ENCODE peak calls at places on chromosomes 6 and 20, in four cellular contexts. O is SJSA1, W is prostate gland, P is tibial nerve. V is an unnamed sample.

GRCh38 chr20:1287787-1288569 is 21.9 kb downstream of the SNPH start:
- DNase-seq in O (no peak), W (no peak), P (no peak), V (no peak)

GRCh38 chr6:167270499-167271307 is 20.4 kb upstream of the UNC93A start:
- DNase-seq in O (no peak), W (no peak), P (no peak), V (no peak)

GRCh38 chr20:16378712-16379111 is 194.5 kb downstream of the KIF16B start:
- DNase-seq in O (no peak), W (no peak), P (no peak), V (no peak)

GRCh38 chr6:5606546-5606945 is 345.2 kb downstream of the FARS2 start:
- DNase-seq in O (no peak), W (no peak), P (no peak), V (no peak)

GRCh38 chr6:132063204-132063603 is 112.0 kb upstream of the CCN2 start:
- DNase-seq in O (peak; percentile 46), W (no peak), P (no peak), V (no peak)

GRCh38 chr20:59120919-59121318 is 42.7 kb upstream of the ZNF831 start:
- DNase-seq in O (no peak), W (no peak), P (no peak), V (no peak)

GRCh38 chr20:58555078-58555765 is 40.0 kb upstream of the APCDD1L start:
- DNase-seq in O (peak; percentile 65), W (no peak), P (no peak), V (no peak)

GRCh38 chr6:125790403-125791150 is at the start of gene NCOA7:
- DNase-seq in O (peak; percentile 77), W (peak; percentile 74), P (peak; percentile 71), V (peak; percentile 97)

GRCh38 chr6:118663993-118664985 is 12.9 kb upstream of the CEP85L start:
- DNase-seq in O (no peak), W (no peak), P (no peak), V (no peak)

GRCh38 chr6:166570929-166571699 is 15.4 kb downstream of the RAMACL start:
- DNase-seq in O (peak; percentile 28), W (no peak), P (no peak), V (no peak)

GRCh38 chr20:3766832-3767433 is 620 bp downstream of the ADISSP start:
- DNase-seq in O (no peak), W (no peak), P (no peak), V (peak; percentile 43)

GRCh38 chr6:21967282-21967681 is 329.6 kb downstream of the PRL start:
- DNase-seq in O (no peak), W (no peak), P (no peak), V (no peak)

GRCh38 chr6:26217714-26218075 is 130.5 kb downstream of the HFE start:
- DNase-seq in O (peak; percentile 59), W (no peak), P (no peak), V (no peak)

GRCh38 chr6:159427335-159427734 is 258.1 kb downstream of the FNDC1 start:
- DNase-seq in O (no peak), W (no peak), P (no peak), V (no peak)
- H3K9me3 ChIP-seq in O (no peaks in the 10 kb centered on the region), W (no peaks in the 10 kb centered on the region), P (no peaks in the 10 kb centered on the region), V (no peaks in the 10 kb centered on the region)

DNA sequence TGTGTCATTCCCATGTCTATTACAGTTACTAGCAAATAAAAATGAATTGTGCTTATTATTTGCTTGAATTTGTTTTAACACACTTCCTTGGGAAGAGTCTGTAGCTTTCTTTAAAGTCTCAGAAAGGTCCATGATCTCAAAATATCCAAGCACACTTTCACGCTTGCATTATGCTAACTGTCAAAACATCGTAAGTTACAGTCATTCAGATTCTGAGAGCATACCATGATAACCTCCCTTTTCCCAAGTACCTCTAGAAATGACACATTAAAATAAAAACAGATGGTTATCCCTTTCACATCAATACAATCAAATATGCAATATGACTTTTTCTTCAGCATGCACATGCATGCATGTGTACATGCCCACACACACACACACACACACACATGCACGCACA is 1044.4 kb upstream of the MAP3K7 start:
- DNase-seq in O (no peak), W (no peak), P (no peak), V (no peak)
- H3K4me1 ChIP-seq in O (no peaks in the 10 kb centered on the region), W (no peaks in the 10 kb centered on the region), P (peaks cover 5% of the 10 kb centered on the region), V (no peaks in the 10 kb centered on the region)

GRCh38 chr6:162261598-162261997 is 466.0 kb downstream of the PRKN start:
- DNase-seq in O (no peak), W (no peak), P (no peak), V (no peak)

GRCh38 chr6:162260024-162260423 is 467.5 kb downstream of the PRKN start:
- DNase-seq in O (no peak), W (no peak), P (no peak), V (no peak)

GRCh38 chr6:162262466-162263196 is 464.9 kb downstream of the PRKN start:
- DNase-seq in O (no peak), W (no peak), P (no peak), V (no peak)

GRCh38 chr6:162264581-162264980 is 463.0 kb downstream of the PRKN start:
- DNase-seq in O (no peak), W (no peak), P (no peak), V (no peak)

GRCh38 chr6:162258647-162259046 is 468.9 kb downstream of the PRKN start:
- DNase-seq in O (no peak), W (no peak), P (no peak), V (no peak)
- H3K4me3 ChIP-seq in O (no peak overlapping the region), W (no peak overlapping the region), P (no peak overlapping the region), V (no peak overlapping the region)

DNA sequence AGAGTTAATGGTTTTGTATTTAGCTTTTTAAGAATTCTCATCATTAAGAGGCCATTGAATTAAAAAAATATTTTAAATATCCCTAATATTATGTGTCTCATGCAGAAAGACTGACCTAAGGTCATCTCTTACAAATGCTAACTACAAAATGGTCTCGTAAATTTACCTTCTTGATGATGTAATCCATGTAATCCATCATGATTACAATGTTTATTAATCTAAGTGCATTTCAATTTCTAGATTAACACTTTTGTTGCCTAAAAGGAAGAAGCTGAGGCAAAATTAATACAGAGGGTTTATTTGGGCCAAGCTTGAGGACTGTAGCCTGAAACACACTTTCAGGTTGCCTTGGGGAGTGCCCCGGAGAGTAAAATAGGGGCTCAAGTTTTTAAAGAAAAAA is 18.4 kb downstream of the DUSP22 start:
- DNase-seq in O (no peak), W (no peak), P (no peak), V (no peak)
- H3K9me3 ChIP-seq in O (no peaks in the 10 kb centered on the region), W (no peaks in the 10 kb centered on the region), P (no peaks in the 10 kb centered on the region), V (no peaks in the 10 kb centered on the region)

GRCh38 chr6:43988801-43989200 is 138.5 kb downstream of the MRPL14 start:
- DNase-seq in O (no peak), W (no peak), P (no peak), V (no peak)

GRCh38 chr6:43987838-43988439 is 139.3 kb downstream of the MRPL14 start:
- DNase-seq in O (no peak), W (no peak), P (no peak), V (no peak)

GRCh38 chr6:43990275-43990626 is 137.0 kb downstream of the MRPL14 start:
- DNase-seq in O (peak; percentile 60), W (no peak), P (no peak), V (no peak)

GRCh38 chr6:43990627-43991619 is 136.3 kb downstream of the MRPL14 start:
- DNase-seq in O (peak; percentile 89), W (no peak), P (no peak), V (peak; percentile 44)

GRCh38 chr6:43989556-43990248 is 137.6 kb downstream of the MRPL14 start:
- DNase-seq in O (no peak), W (no peak), P (no peak), V (no peak)
- H3K4me1 ChIP-seq in O (peaks cover 21% of the 10 kb centered on the region), W (no peaks in the 10 kb centered on the region), P (no peaks in the 10 kb centered on the region), V (no peaks in the 10 kb centered on the region)

GRCh38 chr6:153167026-153167891 is 36.2 kb upstream of the RGS17 start:
- DNase-seq in O (no peak), W (no peak), P (no peak), V (no peak)
- H3K4me3 ChIP-seq in O (no peak overlapping the region), W (no peak overlapping the region), P (no peak overlapping the region), V (no peak overlapping the region)

DNA sequence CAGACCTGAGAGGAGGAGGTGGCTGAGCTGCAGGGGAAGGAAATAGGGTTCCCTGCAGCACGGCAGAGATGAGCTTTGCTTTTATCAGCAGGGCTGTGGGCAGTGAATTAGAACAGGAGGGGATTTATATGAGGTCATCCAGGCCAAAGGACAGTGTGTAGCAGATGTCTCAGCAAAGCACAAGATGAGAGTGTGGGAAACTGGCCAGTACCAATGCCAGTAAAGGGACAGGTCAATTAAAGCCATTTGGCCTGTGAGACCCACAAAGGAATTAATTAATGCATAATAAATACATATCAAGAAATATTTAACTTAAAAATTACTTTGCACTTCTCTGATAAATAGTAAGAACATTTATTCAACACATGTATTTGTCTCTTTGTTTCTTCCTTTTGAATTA is at the start of gene DEFB119:
- DNase-seq in O (no peak), W (no peak), P (no peak), V (no peak)
- H3K9me3 ChIP-seq in O (no peaks in the 10 kb centered on the region), W (no peaks in the 10 kb centered on the region), P (no peaks in the 10 kb centered on the region), V (no peaks in the 10 kb centered on the region)

V was measured in left lung.